ENCODE peak calls at places on chromosomes 6 and 20, in seven cellular contexts. One of them, this sample, is unnamed.

GRCh38 chr6:71364910-71365542 is 76.4 kb downstream of the OGFRL1 start:
- DNase-seq in heart left ventricle: no peak
- DNase-seq in A549: no peak
- DNase-seq in IMR-90: peak
- DNase-seq in GM12891: no peak
- DNase-seq in Peyer's patch: no peak
- DNase-seq in HCT116: no peak
- DNase-seq in this sample: no peak

GRCh38 chr6:1616556-1617463 is 7.1 kb downstream of the FOXC1 start:
- DNase-seq in heart left ventricle: no peak
- DNase-seq in A549: no peak
- DNase-seq in IMR-90: no peak
- DNase-seq in GM12891: no peak
- DNase-seq in Peyer's patch: peak
- DNase-seq in HCT116: no peak
- DNase-seq in this sample: no peak

GRCh38 chr6:71482742-71483141 is 194.1 kb downstream of the OGFRL1 start:
- DNase-seq in heart left ventricle: no peak
- DNase-seq in A549: peak
- DNase-seq in IMR-90: no peak
- DNase-seq in GM12891: no peak
- DNase-seq in Peyer's patch: no peak
- DNase-seq in HCT116: no peak
- DNase-seq in this sample: no peak

GRCh38 chr20:11204926-11205768 is 531.3 kb upstream of the JAG1 start:
- DNase-seq in heart left ventricle: peak
- DNase-seq in A549: peak
- DNase-seq in IMR-90: peak
- DNase-seq in GM12891: no peak
- DNase-seq in Peyer's patch: peak
- DNase-seq in HCT116: peak
- DNase-seq in this sample: peak

GRCh38 chr6:170000071-170000843 is 248.8 kb downstream of the ERMARD start:
- DNase-seq in heart left ventricle: no peak
- DNase-seq in A549: no peak
- DNase-seq in IMR-90: no peak
- DNase-seq in GM12891: no peak
- DNase-seq in Peyer's patch: no peak
- DNase-seq in HCT116: no peak
- DNase-seq in this sample: no peak

GRCh38 chr20:53276143-53276542 is 304.0 kb downstream of the TSHZ2 start:
- DNase-seq in heart left ventricle: no peak
- DNase-seq in A549: no peak
- DNase-seq in IMR-90: no peak
- DNase-seq in GM12891: no peak
- DNase-seq in Peyer's patch: no peak
- DNase-seq in HCT116: no peak
- DNase-seq in this sample: no peak

GRCh38 chr6:45148711-45149341 is 179.3 kb upstream of the RUNX2 start:
- DNase-seq in heart left ventricle: no peak
- DNase-seq in A549: no peak
- DNase-seq in IMR-90: peak
- DNase-seq in GM12891: no peak
- DNase-seq in Peyer's patch: no peak
- DNase-seq in HCT116: no peak
- DNase-seq in this sample: peak

GRCh38 chr6:45590225-45590624 is 212.5 kb upstream of the SUPT3H start:
- DNase-seq in heart left ventricle: no peak
- DNase-seq in A549: peak
- DNase-seq in IMR-90: peak
- DNase-seq in GM12891: no peak
- DNase-seq in Peyer's patch: no peak
- DNase-seq in HCT116: no peak
- DNase-seq in this sample: no peak

GRCh38 chr6:22343864-22344263 is 47.0 kb upstream of the PRL start:
- DNase-seq in heart left ventricle: no peak
- DNase-seq in A549: no peak
- DNase-seq in IMR-90: no peak
- DNase-seq in GM12891: no peak
- DNase-seq in Peyer's patch: no peak
- DNase-seq in HCT116: no peak
- DNase-seq in this sample: no peak

GRCh38 chr6:170493354-170493753 is 59.8 kb downstream of the PSMB1 start:
- DNase-seq in heart left ventricle: no peak
- DNase-seq in A549: no peak
- DNase-seq in IMR-90: no peak
- DNase-seq in GM12891: no peak
- DNase-seq in Peyer's patch: no peak
- DNase-seq in HCT116: no peak
- DNase-seq in this sample: no peak

GRCh38 chr6:108689279-108690161 is 128.8 kb downstream of the FOXO3 start:
- DNase-seq in heart left ventricle: peak
- DNase-seq in A549: peak
- DNase-seq in IMR-90: peak
- DNase-seq in GM12891: no peak
- DNase-seq in Peyer's patch: peak
- DNase-seq in HCT116: peak
- DNase-seq in this sample: peak

GRCh38 chr6:108419934-108420609 is 125.2 kb downstream of the AFG1L start:
- DNase-seq in heart left ventricle: no peak
- DNase-seq in A549: no peak
- DNase-seq in IMR-90: no peak
- DNase-seq in GM12891: no peak
- DNase-seq in Peyer's patch: no peak
- DNase-seq in HCT116: no peak
- DNase-seq in this sample: no peak

GRCh38 chr6:168071620-168072019 is 7.4 kb downstream of the FRMD1 start:
- DNase-seq in heart left ventricle: no peak
- DNase-seq in A549: peak
- DNase-seq in IMR-90: no peak
- DNase-seq in GM12891: no peak
- DNase-seq in Peyer's patch: peak
- DNase-seq in HCT116: no peak
- DNase-seq in this sample: no peak

GRCh38 chr6:125124250-125124777 is 29.3 kb upstream of the TPD52L1 start:
- DNase-seq in heart left ventricle: no peak
- DNase-seq in A549: peak
- DNase-seq in IMR-90: no peak
- DNase-seq in GM12891: no peak
- DNase-seq in Peyer's patch: no peak
- DNase-seq in HCT116: peak
- DNase-seq in this sample: no peak

GRCh38 chr6:26251354-26252081 is 113.5 kb upstream of the BTN3A2 start:
- DNase-seq in heart left ventricle: peak
- DNase-seq in A549: no peak
- DNase-seq in IMR-90: peak
- DNase-seq in GM12891: no peak
- DNase-seq in Peyer's patch: peak
- DNase-seq in HCT116: no peak
- DNase-seq in this sample: peak

GRCh38 chr6:4402477-4402976 is 267.2 kb upstream of the ECI2 start:
- DNase-seq in heart left ventricle: peak
- DNase-seq in A549: peak
- DNase-seq in IMR-90: peak
- DNase-seq in GM12891: no peak
- DNase-seq in Peyer's patch: no peak
- DNase-seq in HCT116: no peak
- DNase-seq in this sample: peak

GRCh38 chr6:137705166-137706064 is 161.6 kb upstream of the TNFAIP3 start:
- DNase-seq in heart left ventricle: peak
- DNase-seq in A549: peak
- DNase-seq in IMR-90: peak
- DNase-seq in GM12891: no peak
- DNase-seq in Peyer's patch: peak
- DNase-seq in HCT116: peak
- DNase-seq in this sample: peak

GRCh38 chr20:3613821-3614440 is 49.3 kb downstream of the GFRA4 start:
- DNase-seq in heart left ventricle: no peak
- DNase-seq in A549: no peak
- DNase-seq in IMR-90: peak
- DNase-seq in GM12891: no peak
- DNase-seq in Peyer's patch: no peak
- DNase-seq in HCT116: no peak
- DNase-seq in this sample: no peak

GRCh38 chr6:125197795-125198269 is 44.3 kb downstream of the TPD52L1 start:
- DNase-seq in heart left ventricle: peak
- DNase-seq in A549: peak
- DNase-seq in IMR-90: peak
- DNase-seq in GM12891: no peak
- DNase-seq in Peyer's patch: peak
- DNase-seq in HCT116: peak
- DNase-seq in this sample: no peak

GRCh38 chr6:1380625-1381396 is 8.6 kb upstream of the FOXF2 start:
- DNase-seq in heart left ventricle: no peak
- DNase-seq in A549: no peak
- DNase-seq in IMR-90: no peak
- DNase-seq in GM12891: no peak
- DNase-seq in Peyer's patch: no peak
- DNase-seq in HCT116: no peak
- DNase-seq in this sample: no peak

GRCh38 chr6:45920819-45921511 is 94.7 kb downstream of the CLIC5 start:
- DNase-seq in heart left ventricle: no peak
- DNase-seq in A549: no peak
- DNase-seq in IMR-90: no peak
- DNase-seq in GM12891: no peak
- DNase-seq in Peyer's patch: no peak
- DNase-seq in HCT116: no peak
- DNase-seq in this sample: no peak

GRCh38 chr20:25254986-25255680 is 7.2 kb downstream of the PYGB start:
- DNase-seq in heart left ventricle: peak
- DNase-seq in A549: no peak
- DNase-seq in IMR-90: no peak
- DNase-seq in GM12891: no peak
- DNase-seq in Peyer's patch: peak
- DNase-seq in HCT116: no peak
- DNase-seq in this sample: no peak
- TF ChIP-seq POLR2A in heart left ventricle: no peak
- TF ChIP-seq POLR2A in A549: no peak
- TF ChIP-seq POLR2A in IMR-90: no peak
- TF ChIP-seq POLR2A in GM12891: no peak
- TF ChIP-seq POLR2A in Peyer's patch: peak
- TF ChIP-seq POLR2A in HCT116: no peak
- TF ChIP-seq POLR2A in this sample: no peak

DNA sequence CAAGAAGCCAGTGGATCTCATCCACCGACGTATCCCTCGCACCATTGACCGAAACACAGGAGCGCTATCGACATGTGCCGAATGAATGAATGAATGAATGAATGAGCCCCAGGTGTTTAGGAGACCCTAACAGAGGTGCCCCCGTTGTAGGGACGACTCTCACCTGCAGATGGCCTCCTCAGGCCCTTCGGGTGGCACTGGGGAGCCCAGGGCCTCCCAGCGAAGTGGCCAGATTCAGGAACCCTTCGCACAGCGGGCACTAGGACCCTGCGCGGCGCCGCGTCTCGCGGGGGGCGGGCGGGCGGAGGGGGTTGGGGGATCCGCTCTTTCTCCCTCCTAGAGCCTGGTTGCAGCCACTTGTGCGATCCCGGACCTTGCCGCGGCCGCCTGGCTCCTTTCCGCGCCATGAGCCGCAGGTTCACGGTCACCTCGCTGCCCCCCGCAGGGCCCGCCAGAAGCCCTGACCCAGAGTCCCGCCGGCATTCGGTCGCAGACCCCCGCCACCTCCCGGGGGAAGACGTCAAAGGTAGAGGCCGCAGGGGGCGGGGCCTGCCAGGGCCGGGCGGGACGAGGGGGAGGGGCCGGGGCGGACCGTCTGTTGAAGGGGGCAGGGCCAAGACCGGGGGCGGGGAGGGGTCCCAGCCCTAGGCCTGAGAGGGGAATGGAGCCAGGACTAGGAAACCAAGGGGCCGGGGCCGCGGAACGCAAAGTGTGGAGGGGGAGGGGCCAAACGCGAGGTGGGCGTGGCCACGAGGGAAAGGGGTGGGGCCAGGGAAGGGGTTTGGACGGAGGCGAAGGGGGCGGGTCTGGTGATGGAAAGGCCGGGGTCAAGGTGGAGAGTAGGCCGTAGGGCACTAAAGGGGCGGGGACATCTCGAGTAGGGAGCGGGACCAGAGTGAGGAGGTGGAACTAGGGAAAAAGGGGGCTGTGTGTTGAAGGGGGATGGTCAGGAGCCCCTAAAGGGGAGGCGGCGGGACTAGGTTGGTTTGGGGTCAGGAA is 7.4 kb upstream of the SLC12A5 start:
- DNase-seq in heart left ventricle: no peak
- DNase-seq in A549: peak
- DNase-seq in IMR-90: no peak
- DNase-seq in GM12891: peak
- DNase-seq in Peyer's patch: peak
- DNase-seq in HCT116: no peak
- DNase-seq in this sample: peak
- TF ChIP-seq POLR2A in heart left ventricle: no peak
- TF ChIP-seq POLR2A in A549: no peak
- TF ChIP-seq POLR2A in IMR-90: no peak
- TF ChIP-seq POLR2A in GM12891: no peak
- TF ChIP-seq POLR2A in Peyer's patch: no peak
- TF ChIP-seq POLR2A in HCT116: no peak
- TF ChIP-seq POLR2A in this sample: no peak

GRCh38 chr6:52423971-52424381 is 3.8 kb downstream of the EFHC1 start:
- DNase-seq in heart left ventricle: peak
- DNase-seq in A549: peak
- DNase-seq in IMR-90: peak
- DNase-seq in GM12891: no peak
- DNase-seq in Peyer's patch: no peak
- DNase-seq in HCT116: no peak
- DNase-seq in this sample: no peak
- TF ChIP-seq POLR2A in heart left ventricle: no peak
- TF ChIP-seq POLR2A in A549: no peak
- TF ChIP-seq POLR2A in IMR-90: no peak
- TF ChIP-seq POLR2A in GM12891: no peak
- TF ChIP-seq POLR2A in Peyer's patch: no peak
- TF ChIP-seq POLR2A in HCT116: no peak
- TF ChIP-seq POLR2A in this sample: no peak

DNA sequence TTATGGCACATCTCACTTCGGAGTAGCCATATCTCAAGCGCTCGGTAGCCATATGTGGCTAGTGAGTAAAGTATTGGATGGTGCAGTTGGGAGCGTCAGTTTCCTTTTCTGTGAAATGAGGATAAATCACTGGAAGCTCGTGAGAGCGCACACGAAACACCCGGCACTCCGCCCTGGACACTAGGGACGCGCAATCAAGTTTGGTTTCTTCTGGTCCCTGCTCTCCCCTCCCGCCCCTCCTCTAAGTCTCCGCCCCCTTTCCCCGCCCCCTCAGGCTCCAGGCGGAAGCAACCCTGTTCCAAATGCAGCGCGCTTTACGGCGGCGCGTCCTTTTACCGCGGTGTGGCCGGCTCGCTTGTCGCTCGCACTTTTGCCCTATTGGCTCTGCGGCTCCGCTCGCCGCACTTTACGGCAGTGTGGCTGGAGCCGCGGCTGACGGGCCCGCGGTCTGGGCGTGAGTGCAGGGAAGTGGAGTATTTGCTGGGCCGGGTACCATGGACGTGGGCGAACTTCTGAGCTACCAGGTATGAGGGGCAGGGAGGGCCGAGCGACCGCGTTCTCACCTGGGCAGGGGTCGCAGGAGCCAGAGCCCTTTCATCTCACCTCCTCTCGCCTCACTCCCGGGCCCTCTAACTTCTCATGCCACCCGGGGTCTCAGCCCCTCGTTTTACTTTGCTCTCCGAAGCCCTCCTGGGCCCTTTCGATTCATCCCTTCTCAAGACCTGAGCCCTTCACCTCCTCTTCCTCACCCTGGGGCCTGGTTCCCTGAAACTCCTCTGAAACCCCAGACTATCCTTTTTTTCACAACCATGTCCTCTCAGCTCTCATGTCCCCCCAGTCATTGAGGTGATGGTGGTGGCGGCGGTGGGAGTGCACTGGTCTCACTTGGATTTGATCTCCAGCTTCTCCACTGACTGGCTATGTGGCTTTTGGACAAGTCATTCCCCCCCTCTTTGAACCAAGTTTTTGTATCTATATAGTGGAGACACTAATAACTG is at the start of gene CTNNBL1:
- DNase-seq in heart left ventricle: peak
- DNase-seq in A549: peak
- DNase-seq in IMR-90: peak
- DNase-seq in GM12891: peak
- DNase-seq in Peyer's patch: peak
- DNase-seq in HCT116: peak
- DNase-seq in this sample: peak
- TF ChIP-seq POLR2A in heart left ventricle: no peak
- TF ChIP-seq POLR2A in A549: peak
- TF ChIP-seq POLR2A in IMR-90: peak
- TF ChIP-seq POLR2A in GM12891: no peak
- TF ChIP-seq POLR2A in Peyer's patch: peak
- TF ChIP-seq POLR2A in HCT116: peak
- TF ChIP-seq POLR2A in this sample: peak

This sample was measured in NB4.